ENCODE peak calls at places on chromosomes 6 and 20, in five cellular contexts. One of them, this sample, is unnamed.

GRCh38 chr20:63477061-63477616 is 4.7 kb upstream of the KCNQ2 start:
- DNase-seq in WTC11: no peak
- DNase-seq in heart right ventricle: no peak
- DNase-seq in progenitor cell of endocrine pancreas: no peak
- DNase-seq in activated CD8-positive, alpha-beta T cell treated with anti-CD3 and anti-CD28 coated beads for 36 hours: no peak
- DNase-seq in this sample: no peak

GRCh38 chr6:33914519-33915120 is 110.8 kb upstream of the MLN start:
- DNase-seq in WTC11: no peak
- DNase-seq in heart right ventricle: no peak
- DNase-seq in progenitor cell of endocrine pancreas: no peak
- DNase-seq in activated CD8-positive, alpha-beta T cell treated with anti-CD3 and anti-CD28 coated beads for 36 hours: peak
- DNase-seq in this sample: peak

GRCh38 chr20:2101057-2101934 is at the start of gene STK35:
- DNase-seq in WTC11: peak
- DNase-seq in heart right ventricle: no peak
- DNase-seq in progenitor cell of endocrine pancreas: no peak
- DNase-seq in activated CD8-positive, alpha-beta T cell treated with anti-CD3 and anti-CD28 coated beads for 36 hours: peak
- DNase-seq in this sample: peak

GRCh38 chr6:15366003-15366535 is 120.2 kb downstream of the JARID2 start:
- DNase-seq in WTC11: no peak
- DNase-seq in heart right ventricle: no peak
- DNase-seq in progenitor cell of endocrine pancreas: no peak
- DNase-seq in activated CD8-positive, alpha-beta T cell treated with anti-CD3 and anti-CD28 coated beads for 36 hours: no peak
- DNase-seq in this sample: no peak

GRCh38 chr20:50918403-50918802 is 12.8 kb downstream of the ADNP start:
- DNase-seq in WTC11: no peak
- DNase-seq in heart right ventricle: no peak
- DNase-seq in progenitor cell of endocrine pancreas: no peak
- DNase-seq in activated CD8-positive, alpha-beta T cell treated with anti-CD3 and anti-CD28 coated beads for 36 hours: no peak
- DNase-seq in this sample: no peak

GRCh38 chr6:128569737-128570438 is 49.5 kb upstream of the PTPRK start:
- DNase-seq in WTC11: no peak
- DNase-seq in heart right ventricle: no peak
- DNase-seq in progenitor cell of endocrine pancreas: no peak
- DNase-seq in activated CD8-positive, alpha-beta T cell treated with anti-CD3 and anti-CD28 coated beads for 36 hours: no peak
- DNase-seq in this sample: no peak

GRCh38 chr20:11375368-11375767 is 542.3 kb upstream of the BTBD3 start:
- DNase-seq in WTC11: no peak
- DNase-seq in heart right ventricle: no peak
- DNase-seq in progenitor cell of endocrine pancreas: no peak
- DNase-seq in activated CD8-positive, alpha-beta T cell treated with anti-CD3 and anti-CD28 coated beads for 36 hours: no peak
- DNase-seq in this sample: no peak

GRCh38 chr6:45543298-45544235 is 165.8 kb upstream of the SUPT3H start:
- DNase-seq in WTC11: no peak
- DNase-seq in heart right ventricle: no peak
- DNase-seq in progenitor cell of endocrine pancreas: no peak
- DNase-seq in activated CD8-positive, alpha-beta T cell treated with anti-CD3 and anti-CD28 coated beads for 36 hours: no peak
- DNase-seq in this sample: no peak

GRCh38 chr6:90217621-90218496 is 78.8 kb downstream of the BACH2 start:
- DNase-seq in WTC11: no peak
- DNase-seq in heart right ventricle: peak
- DNase-seq in progenitor cell of endocrine pancreas: peak
- DNase-seq in activated CD8-positive, alpha-beta T cell treated with anti-CD3 and anti-CD28 coated beads for 36 hours: peak
- DNase-seq in this sample: no peak

GRCh38 chr20:36179170-36179945 is 24.8 kb downstream of the EPB41L1 start:
- DNase-seq in WTC11: peak
- DNase-seq in heart right ventricle: no peak
- DNase-seq in progenitor cell of endocrine pancreas: no peak
- DNase-seq in activated CD8-positive, alpha-beta T cell treated with anti-CD3 and anti-CD28 coated beads for 36 hours: no peak
- DNase-seq in this sample: no peak

GRCh38 chr20:2604506-2604835 is 48.0 kb upstream of the NOP56 start:
- DNase-seq in WTC11: no peak
- DNase-seq in heart right ventricle: no peak
- DNase-seq in progenitor cell of endocrine pancreas: no peak
- DNase-seq in activated CD8-positive, alpha-beta T cell treated with anti-CD3 and anti-CD28 coated beads for 36 hours: no peak
- DNase-seq in this sample: no peak

GRCh38 chr6:95593025-95593424 is 15.7 kb downstream of the MANEA start:
- DNase-seq in WTC11: no peak
- DNase-seq in heart right ventricle: no peak
- DNase-seq in progenitor cell of endocrine pancreas: no peak
- DNase-seq in activated CD8-positive, alpha-beta T cell treated with anti-CD3 and anti-CD28 coated beads for 36 hours: no peak
- DNase-seq in this sample: no peak

GRCh38 chr6:71190809-71191208 is 97.8 kb upstream of the OGFRL1 start:
- DNase-seq in WTC11: no peak
- DNase-seq in heart right ventricle: no peak
- DNase-seq in progenitor cell of endocrine pancreas: no peak
- DNase-seq in activated CD8-positive, alpha-beta T cell treated with anti-CD3 and anti-CD28 coated beads for 36 hours: no peak
- DNase-seq in this sample: no peak

GRCh38 chr6:135673671-135674309 is 176.2 kb upstream of the AHI1 start:
- DNase-seq in WTC11: no peak
- DNase-seq in heart right ventricle: no peak
- DNase-seq in progenitor cell of endocrine pancreas: no peak
- DNase-seq in activated CD8-positive, alpha-beta T cell treated with anti-CD3 and anti-CD28 coated beads for 36 hours: peak
- DNase-seq in this sample: no peak

GRCh38 chr6:165677091-165677490 is 14.1 kb upstream of the PDE10A start:
- DNase-seq in WTC11: no peak
- DNase-seq in heart right ventricle: no peak
- DNase-seq in progenitor cell of endocrine pancreas: no peak
- DNase-seq in activated CD8-positive, alpha-beta T cell treated with anti-CD3 and anti-CD28 coated beads for 36 hours: no peak
- DNase-seq in this sample: no peak

GRCh38 chr6:38701551-38701950 is 1.4 kb downstream of the GLO1 start:
- DNase-seq in WTC11: no peak
- DNase-seq in heart right ventricle: no peak
- DNase-seq in progenitor cell of endocrine pancreas: no peak
- DNase-seq in activated CD8-positive, alpha-beta T cell treated with anti-CD3 and anti-CD28 coated beads for 36 hours: no peak
- DNase-seq in this sample: no peak

GRCh38 chr20:20343886-20344381 is 24.0 kb upstream of the INSM1 start:
- DNase-seq in WTC11: no peak
- DNase-seq in heart right ventricle: no peak
- DNase-seq in progenitor cell of endocrine pancreas: no peak
- DNase-seq in activated CD8-positive, alpha-beta T cell treated with anti-CD3 and anti-CD28 coated beads for 36 hours: no peak
- DNase-seq in this sample: no peak

GRCh38 chr6:18110160-18110559 is 12.3 kb downstream of the NHLRC1 start:
- DNase-seq in WTC11: no peak
- DNase-seq in heart right ventricle: no peak
- DNase-seq in progenitor cell of endocrine pancreas: no peak
- DNase-seq in activated CD8-positive, alpha-beta T cell treated with anti-CD3 and anti-CD28 coated beads for 36 hours: no peak
- DNase-seq in this sample: no peak

GRCh38 chr6:137903933-137904821 is 37.1 kb downstream of the TNFAIP3 start:
- DNase-seq in WTC11: no peak
- DNase-seq in heart right ventricle: no peak
- DNase-seq in progenitor cell of endocrine pancreas: no peak
- DNase-seq in activated CD8-positive, alpha-beta T cell treated with anti-CD3 and anti-CD28 coated beads for 36 hours: peak
- DNase-seq in this sample: peak

GRCh38 chr6:2030682-2031244 is 214.6 kb downstream of the GMDS start:
- DNase-seq in WTC11: no peak
- DNase-seq in heart right ventricle: no peak
- DNase-seq in progenitor cell of endocrine pancreas: no peak
- DNase-seq in activated CD8-positive, alpha-beta T cell treated with anti-CD3 and anti-CD28 coated beads for 36 hours: no peak
- DNase-seq in this sample: no peak

GRCh38 chr6:16206595-16207037 is 31.8 kb upstream of the GMPR start:
- DNase-seq in WTC11: peak
- DNase-seq in heart right ventricle: peak
- DNase-seq in progenitor cell of endocrine pancreas: peak
- DNase-seq in activated CD8-positive, alpha-beta T cell treated with anti-CD3 and anti-CD28 coated beads for 36 hours: peak
- DNase-seq in this sample: peak

GRCh38 chr6:71419954-71420692 is 131.5 kb downstream of the OGFRL1 start:
- DNase-seq in WTC11: no peak
- DNase-seq in heart right ventricle: peak
- DNase-seq in progenitor cell of endocrine pancreas: peak
- DNase-seq in activated CD8-positive, alpha-beta T cell treated with anti-CD3 and anti-CD28 coated beads for 36 hours: peak
- DNase-seq in this sample: peak

GRCh38 chr6:56268266-56268665 is 20.9 kb upstream of the COL21A1 start:
- DNase-seq in WTC11: no peak
- DNase-seq in heart right ventricle: no peak
- DNase-seq in progenitor cell of endocrine pancreas: no peak
- DNase-seq in activated CD8-positive, alpha-beta T cell treated with anti-CD3 and anti-CD28 coated beads for 36 hours: no peak
- DNase-seq in this sample: no peak

GRCh38 chr6:26173836-26174144 is 86.6 kb downstream of the HFE start:
- DNase-seq in WTC11: no peak
- DNase-seq in heart right ventricle: no peak
- DNase-seq in progenitor cell of endocrine pancreas: no peak
- DNase-seq in activated CD8-positive, alpha-beta T cell treated with anti-CD3 and anti-CD28 coated beads for 36 hours: no peak
- DNase-seq in this sample: no peak

GRCh38 chr6:54935739-54936138 is 89.2 kb downstream of the FAM83B start:
- DNase-seq in WTC11: no peak
- DNase-seq in heart right ventricle: no peak
- DNase-seq in progenitor cell of endocrine pancreas: no peak
- DNase-seq in activated CD8-positive, alpha-beta T cell treated with anti-CD3 and anti-CD28 coated beads for 36 hours: no peak
- DNase-seq in this sample: no peak

GRCh38 chr20:63208346-63208924 is 7.5 kb downstream of the YTHDF1 start:
- DNase-seq in WTC11: no peak
- DNase-seq in heart right ventricle: no peak
- DNase-seq in progenitor cell of endocrine pancreas: no peak
- DNase-seq in activated CD8-positive, alpha-beta T cell treated with anti-CD3 and anti-CD28 coated beads for 36 hours: no peak
- DNase-seq in this sample: no peak

GRCh38 chr20:45085289-45085688 is 15.6 kb downstream of the KCNS1 start:
- DNase-seq in WTC11: no peak
- DNase-seq in heart right ventricle: no peak
- DNase-seq in progenitor cell of endocrine pancreas: no peak
- DNase-seq in activated CD8-positive, alpha-beta T cell treated with anti-CD3 and anti-CD28 coated beads for 36 hours: no peak
- DNase-seq in this sample: no peak

GRCh38 chr20:45088247-45088646 is 12.7 kb downstream of the KCNS1 start:
- DNase-seq in WTC11: no peak
- DNase-seq in heart right ventricle: no peak
- DNase-seq in progenitor cell of endocrine pancreas: no peak
- DNase-seq in activated CD8-positive, alpha-beta T cell treated with anti-CD3 and anti-CD28 coated beads for 36 hours: no peak
- DNase-seq in this sample: no peak

GRCh38 chr20:45087115-45087785 is 13.7 kb downstream of the KCNS1 start:
- DNase-seq in WTC11: no peak
- DNase-seq in heart right ventricle: no peak
- DNase-seq in progenitor cell of endocrine pancreas: no peak
- DNase-seq in activated CD8-positive, alpha-beta T cell treated with anti-CD3 and anti-CD28 coated beads for 36 hours: no peak
- DNase-seq in this sample: no peak

GRCh38 chr20:45087814-45088213 is 13.1 kb downstream of the KCNS1 start:
- DNase-seq in WTC11: no peak
- DNase-seq in heart right ventricle: no peak
- DNase-seq in progenitor cell of endocrine pancreas: no peak
- DNase-seq in activated CD8-positive, alpha-beta T cell treated with anti-CD3 and anti-CD28 coated beads for 36 hours: no peak
- DNase-seq in this sample: no peak

GRCh38 chr20:45085867-45086266 is 15.1 kb downstream of the KCNS1 start:
- DNase-seq in WTC11: no peak
- DNase-seq in heart right ventricle: no peak
- DNase-seq in progenitor cell of endocrine pancreas: no peak
- DNase-seq in activated CD8-positive, alpha-beta T cell treated with anti-CD3 and anti-CD28 coated beads for 36 hours: no peak
- DNase-seq in this sample: no peak
- TF ChIP-seq CTCF in WTC11: no peak
- TF ChIP-seq CTCF in heart right ventricle: no peak
- TF ChIP-seq CTCF in progenitor cell of endocrine pancreas: no peak
- TF ChIP-seq CTCF in activated CD8-positive, alpha-beta T cell treated with anti-CD3 and anti-CD28 coated beads for 36 hours: no peak
- TF ChIP-seq CTCF in this sample: no peak

GRCh38 chr20:38840894-38841470 is 35.5 kb downstream of the PPP1R16B start:
- DNase-seq in WTC11: no peak
- DNase-seq in heart right ventricle: no peak
- DNase-seq in progenitor cell of endocrine pancreas: no peak
- DNase-seq in activated CD8-positive, alpha-beta T cell treated with anti-CD3 and anti-CD28 coated beads for 36 hours: no peak
- DNase-seq in this sample: no peak

GRCh38 chr20:38840053-38840893 is 34.8 kb downstream of the PPP1R16B start:
- DNase-seq in WTC11: no peak
- DNase-seq in heart right ventricle: no peak
- DNase-seq in progenitor cell of endocrine pancreas: no peak
- DNase-seq in activated CD8-positive, alpha-beta T cell treated with anti-CD3 and anti-CD28 coated beads for 36 hours: peak
- DNase-seq in this sample: no peak

GRCh38 chr20:38841570-38841969 is 36.1 kb downstream of the PPP1R16B start:
- DNase-seq in WTC11: no peak
- DNase-seq in heart right ventricle: no peak
- DNase-seq in progenitor cell of endocrine pancreas: no peak
- DNase-seq in activated CD8-positive, alpha-beta T cell treated with anti-CD3 and anti-CD28 coated beads for 36 hours: no peak
- DNase-seq in this sample: no peak

GRCh38 chr20:38838326-38838725 is 32.8 kb downstream of the PPP1R16B start:
- DNase-seq in WTC11: no peak
- DNase-seq in heart right ventricle: no peak
- DNase-seq in progenitor cell of endocrine pancreas: no peak
- DNase-seq in activated CD8-positive, alpha-beta T cell treated with anti-CD3 and anti-CD28 coated beads for 36 hours: no peak
- DNase-seq in this sample: no peak

DNA sequence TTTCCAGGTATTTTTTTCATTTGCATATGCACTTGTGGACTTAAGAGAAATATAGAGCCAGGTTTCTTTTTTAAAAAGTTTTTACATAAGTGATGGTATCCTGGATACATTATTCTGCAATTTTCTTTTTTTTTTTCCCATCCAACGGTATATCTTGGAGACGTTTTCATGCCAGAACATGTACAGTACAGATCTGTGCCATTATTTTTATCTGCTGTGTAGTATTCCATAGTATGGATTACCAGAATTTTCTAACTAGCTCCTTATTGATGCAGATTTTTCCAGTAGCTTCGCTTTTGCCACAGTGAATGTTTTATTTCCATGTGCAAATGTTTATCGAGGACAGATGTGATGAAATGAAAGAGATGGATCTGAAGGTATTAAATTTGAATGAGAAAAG is 34.1 kb downstream of the PPP1R16B start:
- DNase-seq in WTC11: no peak
- DNase-seq in heart right ventricle: no peak
- DNase-seq in progenitor cell of endocrine pancreas: no peak
- DNase-seq in activated CD8-positive, alpha-beta T cell treated with anti-CD3 and anti-CD28 coated beads for 36 hours: no peak
- DNase-seq in this sample: no peak
- TF ChIP-seq CTCF in WTC11: no peak
- TF ChIP-seq CTCF in heart right ventricle: no peak
- TF ChIP-seq CTCF in progenitor cell of endocrine pancreas: no peak
- TF ChIP-seq CTCF in activated CD8-positive, alpha-beta T cell treated with anti-CD3 and anti-CD28 coated beads for 36 hours: no peak
- TF ChIP-seq CTCF in this sample: no peak

DNA sequence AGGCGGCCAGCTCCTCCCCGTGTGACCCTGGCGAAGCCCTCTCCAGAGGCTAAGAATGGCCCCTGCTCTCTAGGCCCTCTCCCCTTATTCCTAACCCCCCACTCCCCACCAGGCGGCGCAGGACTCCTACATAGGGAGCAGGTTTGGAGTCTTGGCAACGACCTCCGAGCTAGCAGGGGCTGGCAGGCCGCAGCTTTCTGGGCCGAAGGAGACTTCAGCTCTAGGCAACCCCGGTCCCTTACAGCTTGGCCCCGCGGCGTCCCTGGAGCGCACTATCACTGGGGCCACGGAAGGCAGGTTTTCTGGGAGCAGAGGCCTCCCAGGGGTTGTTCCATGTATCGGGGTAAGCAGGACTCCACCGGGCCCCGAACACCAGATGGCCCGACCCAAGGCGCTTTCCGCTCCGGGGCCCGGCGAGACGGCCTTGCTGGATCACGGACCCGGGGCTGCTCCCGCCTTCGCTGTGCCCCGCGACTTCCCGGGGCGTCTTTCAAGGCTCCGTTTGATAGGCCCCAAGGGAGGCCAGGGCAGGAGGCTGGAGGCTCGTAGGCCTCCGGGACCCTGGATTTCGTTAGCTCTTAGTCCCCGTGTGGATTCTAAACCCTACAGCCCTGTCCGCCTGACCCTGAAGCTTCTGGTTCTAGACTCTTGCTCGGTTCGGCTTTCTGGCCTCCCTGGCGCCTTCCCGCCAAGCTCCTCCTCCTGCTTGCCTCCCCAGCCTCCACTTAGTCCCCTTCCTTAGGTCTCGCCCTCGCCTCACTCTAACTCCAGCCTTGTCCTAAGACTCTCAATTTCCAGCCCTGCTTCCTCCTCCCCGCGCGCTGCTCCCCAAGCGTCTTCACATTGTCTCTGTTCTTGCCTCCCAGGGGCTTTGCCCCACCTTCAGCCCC is 1.9 kb downstream of the SLC32A1 start:
- DNase-seq in WTC11: peak
- DNase-seq in heart right ventricle: peak
- DNase-seq in progenitor cell of endocrine pancreas: peak
- DNase-seq in activated CD8-positive, alpha-beta T cell treated with anti-CD3 and anti-CD28 coated beads for 36 hours: peak
- DNase-seq in this sample: peak
- TF ChIP-seq CTCF in WTC11: peak
- TF ChIP-seq CTCF in heart right ventricle: no peak
- TF ChIP-seq CTCF in progenitor cell of endocrine pancreas: peak
- TF ChIP-seq CTCF in activated CD8-positive, alpha-beta T cell treated with anti-CD3 and anti-CD28 coated beads for 36 hours: peak
- TF ChIP-seq CTCF in this sample: peak

GRCh38 chr6:52123234-52123633 is 35.8 kb upstream of the PKHD1 start:
- DNase-seq in WTC11: no peak
- DNase-seq in heart right ventricle: no peak
- DNase-seq in progenitor cell of endocrine pancreas: no peak
- DNase-seq in activated CD8-positive, alpha-beta T cell treated with anti-CD3 and anti-CD28 coated beads for 36 hours: no peak
- DNase-seq in this sample: no peak
- TF ChIP-seq CTCF in WTC11: no peak
- TF ChIP-seq CTCF in heart right ventricle: no peak
- TF ChIP-seq CTCF in progenitor cell of endocrine pancreas: no peak
- TF ChIP-seq CTCF in activated CD8-positive, alpha-beta T cell treated with anti-CD3 and anti-CD28 coated beads for 36 hours: no peak
- TF ChIP-seq CTCF in this sample: no peak